ENCODE peak calls at places on chromosomes 13 and 19, in four cellular contexts. One of them, this sample, is unnamed.

GRCh38 chr13:51444922-51445321 is 7.9 kb downstream of the INTS6 start:
- DNase-seq in LoVo: no peak
- DNase-seq in left ventricle myocardium inferior: no peak
- DNase-seq in AG09319: no peak
- DNase-seq in this sample: no peak

GRCh38 chr19:35779033-35779432 is 3.7 kb downstream of the ARHGAP33 start:
- DNase-seq in LoVo: no peak
- DNase-seq in left ventricle myocardium inferior: no peak
- DNase-seq in AG09319: no peak
- DNase-seq in this sample: no peak

GRCh38 chr19:46748325-46749109 is 2.3 kb upstream of the STRN4 start:
- DNase-seq in AG09319: no peak
- DNase-seq in left ventricle myocardium inferior: peak
- DNase-seq in LoVo: peak
- DNase-seq in this sample: peak

GRCh38 chr19:14544047-14544446 is 14.7 kb downstream of the TECR start:
- DNase-seq in left ventricle myocardium inferior: no peak
- DNase-seq in LoVo: no peak
- DNase-seq in AG09319: no peak
- DNase-seq in this sample: no peak

GRCh38 chr13:98570929-98571372 is 6.0 kb downstream of the STK24 start:
- DNase-seq in left ventricle myocardium inferior: no peak
- DNase-seq in AG09319: no peak
- DNase-seq in LoVo: peak
- DNase-seq in this sample: peak

GRCh38 chr13:44796597-44797517 is 192.4 kb downstream of the NUFIP1 start:
- DNase-seq in AG09319: no peak
- DNase-seq in LoVo: no peak
- DNase-seq in left ventricle myocardium inferior: no peak
- DNase-seq in this sample: no peak

GRCh38 chr13:51928231-51928630 is 66.5 kb downstream of the CCDC70 start:
- DNase-seq in LoVo: no peak
- DNase-seq in left ventricle myocardium inferior: no peak
- DNase-seq in AG09319: no peak
- DNase-seq in this sample: no peak

GRCh38 chr19:39596911-39597310 is 5.4 kb upstream of the LGALS13 start:
- DNase-seq in AG09319: no peak
- DNase-seq in LoVo: no peak
- DNase-seq in left ventricle myocardium inferior: no peak
- DNase-seq in this sample: no peak

GRCh38 chr13:26743971-26744370 is 16.6 kb downstream of the GPR12 start:
- DNase-seq in LoVo: no peak
- DNase-seq in left ventricle myocardium inferior: no peak
- DNase-seq in AG09319: no peak
- DNase-seq in this sample: no peak

GRCh38 chr13:20400774-20401173 is 124.9 kb downstream of the CRYL1 start:
- DNase-seq in left ventricle myocardium inferior: no peak
- DNase-seq in AG09319: no peak
- DNase-seq in LoVo: no peak
- DNase-seq in this sample: no peak

GRCh38 chr19:13078897-13079541 is 23.6 kb downstream of the LYL1 start:
- DNase-seq in AG09319: no peak
- DNase-seq in LoVo: no peak
- DNase-seq in left ventricle myocardium inferior: no peak
- DNase-seq in this sample: no peak

GRCh38 chr19:19409235-19410030 is 4.0 kb downstream of the GATAD2A start:
- DNase-seq in AG09319: no peak
- DNase-seq in left ventricle myocardium inferior: no peak
- DNase-seq in LoVo: no peak
- DNase-seq in this sample: no peak

GRCh38 chr19:858868-859843 is at the start of gene CFD:
- DNase-seq in LoVo: peak
- DNase-seq in left ventricle myocardium inferior: peak
- DNase-seq in AG09319: no peak
- DNase-seq in this sample: no peak

GRCh38 chr19:48724796-48725753 is 5.5 kb upstream of the MAMSTR start:
- DNase-seq in AG09319: no peak
- DNase-seq in LoVo: peak
- DNase-seq in left ventricle myocardium inferior: peak
- DNase-seq in this sample: no peak

GRCh38 chr13:27000686-27001085 is 170.9 kb downstream of the USP12 start:
- DNase-seq in LoVo: no peak
- DNase-seq in left ventricle myocardium inferior: no peak
- DNase-seq in AG09319: no peak
- DNase-seq in this sample: no peak

GRCh38 chr13:79185580-79185979 is 220.5 kb downstream of the RBM26 start:
- DNase-seq in left ventricle myocardium inferior: no peak
- DNase-seq in AG09319: no peak
- DNase-seq in LoVo: no peak
- DNase-seq in this sample: no peak

GRCh38 chr19:14370169-14370998 is 10.9 kb upstream of the ADGRE5 start:
- DNase-seq in AG09319: no peak
- DNase-seq in LoVo: no peak
- DNase-seq in left ventricle myocardium inferior: no peak
- DNase-seq in this sample: peak